ENCODE peak calls at places on chromosomes 11 and 22, in five cellular contexts. One of them, this sample, is unnamed.

GRCh38 chr11:29320196-29320595 is 696.6 kb downstream of the KCNA4 start:
- DNase-seq in lower leg skin: no peak
- DNase-seq in stomach: no peak
- DNase-seq in brain microvascular endothelial cell: no peak
- DNase-seq in body of pancreas: no peak
- DNase-seq in this sample: no peak

GRCh38 chr11:65014146-65014960 is at the start of gene ARL2:
- DNase-seq in lower leg skin: peak
- DNase-seq in stomach: peak
- DNase-seq in brain microvascular endothelial cell: no peak
- DNase-seq in body of pancreas: no peak
- DNase-seq in this sample: no peak

GRCh38 chr11:118790357-118791014 is 478 bp downstream of the DDX6 start:
- DNase-seq in lower leg skin: peak
- DNase-seq in stomach: peak
- DNase-seq in brain microvascular endothelial cell: peak
- DNase-seq in body of pancreas: no peak
- DNase-seq in this sample: no peak

GRCh38 chr11:62792193-62792575 is 378 bp upstream of the TMEM223 start:
- DNase-seq in lower leg skin: no peak
- DNase-seq in stomach: no peak
- DNase-seq in brain microvascular endothelial cell: no peak
- DNase-seq in body of pancreas: no peak
- DNase-seq in this sample: no peak

GRCh38 chr11:134583397-134583990 is 171.5 kb upstream of the B3GAT1 start:
- DNase-seq in lower leg skin: no peak
- DNase-seq in stomach: no peak
- DNase-seq in brain microvascular endothelial cell: no peak
- DNase-seq in body of pancreas: no peak
- DNase-seq in this sample: no peak

GRCh38 chr11:33258631-33259184 is 1.5 kb downstream of the HIPK3 start:
- DNase-seq in lower leg skin: no peak
- DNase-seq in stomach: no peak
- DNase-seq in brain microvascular endothelial cell: peak
- DNase-seq in body of pancreas: no peak
- DNase-seq in this sample: peak

GRCh38 chr11:72524711-72525110 is 90.4 kb upstream of the CLPB start:
- DNase-seq in lower leg skin: no peak
- DNase-seq in stomach: no peak
- DNase-seq in brain microvascular endothelial cell: peak
- DNase-seq in body of pancreas: no peak
- DNase-seq in this sample: no peak

GRCh38 chr11:22169833-22170232 is 23.1 kb upstream of the ANO5 start:
- DNase-seq in lower leg skin: no peak
- DNase-seq in stomach: no peak
- DNase-seq in brain microvascular endothelial cell: no peak
- DNase-seq in body of pancreas: no peak
- DNase-seq in this sample: no peak

GRCh38 chr22:27990879-27991278 is 71.8 kb upstream of the PITPNB start:
- DNase-seq in lower leg skin: no peak
- DNase-seq in stomach: peak
- DNase-seq in brain microvascular endothelial cell: no peak
- DNase-seq in body of pancreas: no peak
- DNase-seq in this sample: no peak

GRCh38 chr22:23302171-23303002 is 122.1 kb downstream of the BCR start:
- DNase-seq in lower leg skin: no peak
- DNase-seq in stomach: no peak
- DNase-seq in brain microvascular endothelial cell: peak
- DNase-seq in body of pancreas: no peak
- DNase-seq in this sample: no peak

GRCh38 chr11:107799245-107799859 is 59.2 kb downstream of the SLC35F2 start:
- DNase-seq in lower leg skin: peak
- DNase-seq in stomach: peak
- DNase-seq in brain microvascular endothelial cell: peak
- DNase-seq in body of pancreas: peak
- DNase-seq in this sample: no peak
- TF ChIP-seq CTCF in lower leg skin: no peak
- TF ChIP-seq CTCF in stomach: peak
- TF ChIP-seq CTCF in brain microvascular endothelial cell: peak
- TF ChIP-seq CTCF in body of pancreas: peak
- TF ChIP-seq CTCF in this sample: peak

GRCh38 chr11:16013649-16014275 is 342.6 kb downstream of the SOX6 start:
- DNase-seq in lower leg skin: no peak
- DNase-seq in stomach: no peak
- DNase-seq in brain microvascular endothelial cell: no peak
- DNase-seq in body of pancreas: no peak
- DNase-seq in this sample: no peak

GRCh38 chr11:16011396-16011795 is 344.9 kb downstream of the SOX6 start:
- DNase-seq in lower leg skin: no peak
- DNase-seq in stomach: no peak
- DNase-seq in brain microvascular endothelial cell: no peak
- DNase-seq in body of pancreas: no peak
- DNase-seq in this sample: peak

GRCh38 chr11:16009021-16009420 is 347.3 kb downstream of the SOX6 start:
- DNase-seq in lower leg skin: no peak
- DNase-seq in stomach: no peak
- DNase-seq in brain microvascular endothelial cell: no peak
- DNase-seq in body of pancreas: no peak
- DNase-seq in this sample: no peak

GRCh38 chr11:16013242-16013641 is 343.1 kb downstream of the SOX6 start:
- DNase-seq in lower leg skin: no peak
- DNase-seq in stomach: no peak
- DNase-seq in brain microvascular endothelial cell: no peak
- DNase-seq in body of pancreas: no peak
- DNase-seq in this sample: no peak

GRCh38 chr11:16012125-16012751 is 344.1 kb downstream of the SOX6 start:
- DNase-seq in lower leg skin: no peak
- DNase-seq in stomach: no peak
- DNase-seq in brain microvascular endothelial cell: peak
- DNase-seq in body of pancreas: peak
- DNase-seq in this sample: no peak
- H3K4me3 ChIP-seq in lower leg skin: no peak
- H3K4me3 ChIP-seq in stomach: no peak
- H3K4me3 ChIP-seq in brain microvascular endothelial cell: no peak
- H3K4me3 ChIP-seq in body of pancreas: no peak
- H3K4me3 ChIP-seq in this sample: no peak

DNA sequence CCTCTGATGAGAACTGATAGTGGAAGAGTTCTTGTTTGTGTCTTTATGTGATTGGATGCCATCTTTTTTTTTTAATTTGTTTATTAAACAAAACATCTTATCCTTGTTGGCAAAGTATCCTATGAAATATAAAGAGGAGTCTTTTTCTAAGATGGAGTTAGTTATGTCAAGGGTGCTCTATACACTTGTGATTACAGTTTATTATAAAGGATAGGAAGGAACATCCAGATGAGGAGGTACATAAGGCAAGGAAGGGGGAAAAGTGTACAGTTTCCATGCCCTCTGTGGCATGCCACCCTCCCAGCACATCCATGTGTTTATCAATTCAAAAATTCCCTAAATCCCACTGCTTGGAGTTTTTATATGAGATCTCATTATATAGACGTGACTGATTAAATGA is 7.4 kb upstream of the RBMXL2 start:
- DNase-seq in lower leg skin: no peak
- DNase-seq in stomach: no peak
- DNase-seq in brain microvascular endothelial cell: no peak
- DNase-seq in body of pancreas: no peak
- DNase-seq in this sample: no peak
- TF ChIP-seq CTCF in lower leg skin: no peak
- TF ChIP-seq CTCF in stomach: no peak
- TF ChIP-seq CTCF in brain microvascular endothelial cell: no peak
- TF ChIP-seq CTCF in body of pancreas: no peak
- TF ChIP-seq CTCF in this sample: no peak

DNA sequence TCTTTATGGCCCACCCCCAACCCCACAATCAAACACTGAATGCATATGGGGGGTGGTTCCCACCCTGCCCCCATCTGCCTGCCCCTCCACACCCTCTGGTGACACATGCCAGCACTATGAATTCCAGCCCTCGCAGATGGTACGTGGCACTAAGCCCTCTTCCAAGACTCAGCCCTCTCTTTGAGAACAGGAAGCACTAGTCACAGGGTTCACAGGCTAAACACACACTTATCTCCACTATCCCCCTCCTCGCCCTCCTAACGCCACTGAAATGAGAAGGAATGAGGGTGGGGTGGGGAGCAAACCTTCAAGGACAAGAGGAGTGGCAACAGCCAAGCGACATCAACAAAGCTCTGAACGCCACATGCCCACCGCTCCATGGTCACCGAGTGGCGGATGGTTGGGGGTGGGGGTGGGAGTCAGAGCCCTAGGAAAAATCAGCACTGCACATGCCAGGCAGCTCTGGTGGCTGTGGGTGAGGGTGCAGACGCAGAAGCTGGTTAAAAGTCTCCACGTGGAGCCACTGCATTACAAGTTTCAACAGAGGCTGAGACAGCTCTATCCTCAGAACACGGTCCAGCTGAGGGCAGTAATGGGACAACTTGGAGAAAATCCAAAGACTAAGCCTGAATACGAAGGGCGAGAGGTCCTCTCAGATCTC is 33.6 kb downstream of the TMEM184B start:
- DNase-seq in lower leg skin: no peak
- DNase-seq in stomach: no peak
- DNase-seq in brain microvascular endothelial cell: peak
- DNase-seq in body of pancreas: no peak
- DNase-seq in this sample: no peak
- H3K4me3 ChIP-seq in lower leg skin: no peak
- H3K4me3 ChIP-seq in stomach: no peak
- H3K4me3 ChIP-seq in brain microvascular endothelial cell: no peak
- H3K4me3 ChIP-seq in body of pancreas: no peak
- H3K4me3 ChIP-seq in this sample: no peak